ENCODE peak calls at places on chromosomes 12 and 14, in nine cellular contexts. One of them, this sample, is unnamed.

GRCh38 chr14:34018564-34019244 is 67.8 kb upstream of the EGLN3 start:
- DNase-seq in ascending aorta: no peak
- DNase-seq in pancreas: no peak
- DNase-seq in astrocyte of the spinal cord: no peak
- DNase-seq in fibroblast of mammary gland: peak; percentile 50
- DNase-seq in PC-9: no peak
- DNase-seq in adrenal gland: no peak
- DNase-seq in choroid plexus epithelial cell: peak; percentile 31
- DNase-seq in upper lobe of right lung: no peak
- DNase-seq in this sample: no peak

GRCh38 chr12:115920395-115921183 is 356.9 kb downstream of the MED13L start:
- DNase-seq in ascending aorta: no peak
- DNase-seq in pancreas: no peak
- DNase-seq in astrocyte of the spinal cord: peak; percentile 16
- DNase-seq in fibroblast of mammary gland: no peak
- DNase-seq in PC-9: no peak
- DNase-seq in adrenal gland: no peak
- DNase-seq in choroid plexus epithelial cell: peak; percentile 74
- DNase-seq in upper lobe of right lung: no peak
- DNase-seq in this sample: no peak

GRCh38 chr12:131018808-131019397 is 65.2 kb downstream of the ADGRD1 start:
- DNase-seq in ascending aorta: no peak
- DNase-seq in pancreas: no peak
- DNase-seq in astrocyte of the spinal cord: no peak
- DNase-seq in fibroblast of mammary gland: no peak
- DNase-seq in PC-9: no peak
- DNase-seq in adrenal gland: no peak
- DNase-seq in choroid plexus epithelial cell: no peak
- DNase-seq in upper lobe of right lung: no peak
- DNase-seq in this sample: no peak

GRCh38 chr12:107399061-107399460 is 286.5 kb upstream of the PWP1 start:
- DNase-seq in ascending aorta: no peak
- DNase-seq in pancreas: no peak
- DNase-seq in astrocyte of the spinal cord: peak; percentile 75
- DNase-seq in fibroblast of mammary gland: no peak
- DNase-seq in PC-9: no peak
- DNase-seq in adrenal gland: no peak
- DNase-seq in choroid plexus epithelial cell: peak; percentile 62
- DNase-seq in upper lobe of right lung: no peak
- DNase-seq in this sample: no peak

GRCh38 chr14:28785096-28785952 is 18.7 kb downstream of the FOXG1 start:
- DNase-seq in ascending aorta: no peak
- DNase-seq in pancreas: no peak
- DNase-seq in astrocyte of the spinal cord: no peak
- DNase-seq in fibroblast of mammary gland: no peak
- DNase-seq in PC-9: no peak
- DNase-seq in adrenal gland: no peak
- DNase-seq in choroid plexus epithelial cell: no peak
- DNase-seq in upper lobe of right lung: no peak
- DNase-seq in this sample: no peak

GRCh38 chr12:104615048-104615561 is 158.4 kb downstream of the CHST11 start:
- DNase-seq in ascending aorta: no peak
- DNase-seq in pancreas: no peak
- DNase-seq in astrocyte of the spinal cord: no peak
- DNase-seq in fibroblast of mammary gland: peak; percentile 57
- DNase-seq in PC-9: no peak
- DNase-seq in adrenal gland: peak; percentile 73
- DNase-seq in choroid plexus epithelial cell: no peak
- DNase-seq in upper lobe of right lung: no peak
- DNase-seq in this sample: no peak

GRCh38 chr12:24991209-24992049 is 42.5 kb upstream of the BCAT1 start:
- DNase-seq in ascending aorta: no peak
- DNase-seq in pancreas: no peak
- DNase-seq in astrocyte of the spinal cord: peak; percentile 75
- DNase-seq in fibroblast of mammary gland: peak; percentile 70
- DNase-seq in PC-9: peak; percentile 49
- DNase-seq in adrenal gland: peak; percentile 9
- DNase-seq in choroid plexus epithelial cell: peak; percentile 84
- DNase-seq in upper lobe of right lung: no peak
- DNase-seq in this sample: peak; percentile 69

GRCh38 chr12:117874842-117875434 is 93.9 kb downstream of the KSR2 start:
- DNase-seq in ascending aorta: no peak
- DNase-seq in pancreas: peak; percentile 57
- DNase-seq in astrocyte of the spinal cord: peak; percentile 54
- DNase-seq in fibroblast of mammary gland: peak; percentile 57
- DNase-seq in PC-9: peak; percentile 45
- DNase-seq in adrenal gland: peak; percentile 79
- DNase-seq in choroid plexus epithelial cell: peak; percentile 65
- DNase-seq in upper lobe of right lung: peak; percentile 84
- DNase-seq in this sample: peak; percentile 66

GRCh38 chr12:52049688-52050087 is 1.6 kb upstream of the NR4A1 start:
- DNase-seq in ascending aorta: no peak
- DNase-seq in pancreas: no peak
- DNase-seq in astrocyte of the spinal cord: no peak
- DNase-seq in fibroblast of mammary gland: no peak
- DNase-seq in PC-9: peak; percentile 20
- DNase-seq in adrenal gland: no peak
- DNase-seq in choroid plexus epithelial cell: no peak
- DNase-seq in upper lobe of right lung: no peak
- DNase-seq in this sample: no peak

GRCh38 chr12:42981379-42981778 is 391.8 kb upstream of the PRICKLE1 start:
- DNase-seq in ascending aorta: no peak
- DNase-seq in pancreas: no peak
- DNase-seq in astrocyte of the spinal cord: peak; percentile 76
- DNase-seq in fibroblast of mammary gland: peak; percentile 69
- DNase-seq in PC-9: no peak
- DNase-seq in adrenal gland: no peak
- DNase-seq in choroid plexus epithelial cell: peak; percentile 56
- DNase-seq in upper lobe of right lung: no peak
- DNase-seq in this sample: peak; percentile 70

GRCh38 chr12:18165422-18165871 is 75.5 kb upstream of the RERGL start:
- DNase-seq in ascending aorta: no peak
- DNase-seq in pancreas: no peak
- DNase-seq in astrocyte of the spinal cord: peak; percentile 68
- DNase-seq in fibroblast of mammary gland: peak; percentile 63
- DNase-seq in PC-9: no peak
- DNase-seq in adrenal gland: peak; percentile 7
- DNase-seq in choroid plexus epithelial cell: peak; percentile 81
- DNase-seq in upper lobe of right lung: no peak
- DNase-seq in this sample: peak; percentile 45

GRCh38 chr12:101490286-101490920 is 15.3 kb downstream of the SPIC start:
- DNase-seq in ascending aorta: no peak
- DNase-seq in pancreas: no peak
- DNase-seq in astrocyte of the spinal cord: no peak
- DNase-seq in fibroblast of mammary gland: no peak
- DNase-seq in PC-9: no peak
- DNase-seq in adrenal gland: peak; percentile 24
- DNase-seq in choroid plexus epithelial cell: peak; percentile 80
- DNase-seq in upper lobe of right lung: no peak
- DNase-seq in this sample: peak; percentile 62

GRCh38 chr12:108843187-108843586 is 14.2 kb downstream of the SSH1 start:
- DNase-seq in ascending aorta: no peak
- DNase-seq in pancreas: no peak
- DNase-seq in astrocyte of the spinal cord: no peak
- DNase-seq in fibroblast of mammary gland: no peak
- DNase-seq in PC-9: no peak
- DNase-seq in adrenal gland: no peak
- DNase-seq in choroid plexus epithelial cell: no peak
- DNase-seq in upper lobe of right lung: no peak
- DNase-seq in this sample: no peak

GRCh38 chr14:93824518-93825234 is 36.4 kb upstream of the PRIMA1 start:
- DNase-seq in ascending aorta: no peak
- DNase-seq in pancreas: no peak
- DNase-seq in astrocyte of the spinal cord: no peak
- DNase-seq in fibroblast of mammary gland: no peak
- DNase-seq in PC-9: no peak
- DNase-seq in adrenal gland: no peak
- DNase-seq in choroid plexus epithelial cell: no peak
- DNase-seq in upper lobe of right lung: no peak
- DNase-seq in this sample: no peak

GRCh38 chr12:116964740-116965090 is 54.0 kb downstream of the FBXW8 start:
- DNase-seq in ascending aorta: no peak
- DNase-seq in pancreas: no peak
- DNase-seq in astrocyte of the spinal cord: no peak
- DNase-seq in fibroblast of mammary gland: no peak
- DNase-seq in PC-9: no peak
- DNase-seq in adrenal gland: no peak
- DNase-seq in choroid plexus epithelial cell: no peak
- DNase-seq in upper lobe of right lung: no peak
- DNase-seq in this sample: no peak

GRCh38 chr12:29155079-29155478 is 6.0 kb downstream of the FAR2 start:
- DNase-seq in ascending aorta: no peak
- DNase-seq in pancreas: no peak
- DNase-seq in astrocyte of the spinal cord: no peak
- DNase-seq in fibroblast of mammary gland: no peak
- DNase-seq in PC-9: no peak
- DNase-seq in adrenal gland: no peak
- DNase-seq in choroid plexus epithelial cell: peak; percentile 52
- DNase-seq in upper lobe of right lung: no peak
- DNase-seq in this sample: no peak

GRCh38 chr12:89544730-89545184 is 18.9 kb upstream of the POC1B start:
- DNase-seq in ascending aorta: no peak
- DNase-seq in pancreas: peak; percentile 35
- DNase-seq in astrocyte of the spinal cord: peak; percentile 54
- DNase-seq in fibroblast of mammary gland: peak; percentile 36
- DNase-seq in PC-9: no peak
- DNase-seq in adrenal gland: peak; percentile 70
- DNase-seq in choroid plexus epithelial cell: peak; percentile 42
- DNase-seq in upper lobe of right lung: peak; percentile 63
- DNase-seq in this sample: peak; percentile 61

GRCh38 chr12:62269464-62270228 is 9.4 kb downstream of the USP15 start:
- DNase-seq in ascending aorta: no peak
- DNase-seq in pancreas: no peak
- DNase-seq in astrocyte of the spinal cord: no peak
- DNase-seq in fibroblast of mammary gland: no peak
- DNase-seq in PC-9: no peak
- DNase-seq in adrenal gland: no peak
- DNase-seq in choroid plexus epithelial cell: no peak
- DNase-seq in upper lobe of right lung: no peak
- DNase-seq in this sample: no peak

GRCh38 chr14:40987481-40987880 is 619.2 kb upstream of the LRFN5 start:
- DNase-seq in ascending aorta: no peak
- DNase-seq in pancreas: no peak
- DNase-seq in astrocyte of the spinal cord: no peak
- DNase-seq in fibroblast of mammary gland: peak; percentile 12
- DNase-seq in PC-9: no peak
- DNase-seq in adrenal gland: no peak
- DNase-seq in choroid plexus epithelial cell: no peak
- DNase-seq in upper lobe of right lung: no peak
- DNase-seq in this sample: peak; percentile 39

GRCh38 chr14:105500036-105500725 is 9.1 kb downstream of the TEDC1 start:
- DNase-seq in ascending aorta: no peak
- DNase-seq in pancreas: no peak
- DNase-seq in astrocyte of the spinal cord: no peak
- DNase-seq in fibroblast of mammary gland: no peak
- DNase-seq in PC-9: no peak
- DNase-seq in adrenal gland: no peak
- DNase-seq in choroid plexus epithelial cell: no peak
- DNase-seq in upper lobe of right lung: peak; percentile 48
- DNase-seq in this sample: no peak

DNA sequence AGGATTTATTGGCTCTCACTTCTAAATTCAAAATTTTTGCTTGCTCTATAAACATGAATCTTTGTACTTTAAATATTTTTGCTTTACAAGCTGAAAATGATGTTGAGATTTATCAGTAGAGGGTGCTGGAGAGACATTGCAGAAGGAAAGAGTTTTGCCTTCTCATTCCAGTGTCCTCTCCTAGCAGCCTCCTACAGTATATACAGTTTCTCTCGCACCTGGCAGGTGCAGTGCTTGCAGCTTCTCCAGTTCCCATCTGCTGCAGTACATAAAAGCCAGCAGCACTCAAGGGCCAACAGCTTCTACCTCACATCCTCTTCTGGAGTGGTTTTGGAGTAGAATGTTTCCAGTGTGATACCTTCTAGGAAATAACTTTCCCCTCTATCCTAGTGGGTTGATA is 601.8 kb upstream of the ATXN7L3B start:
- DNase-seq in ascending aorta: no peak
- DNase-seq in pancreas: no peak
- DNase-seq in astrocyte of the spinal cord: peak; percentile 5
- DNase-seq in fibroblast of mammary gland: no peak
- DNase-seq in PC-9: no peak
- DNase-seq in adrenal gland: no peak
- DNase-seq in choroid plexus epithelial cell: peak; percentile 30
- DNase-seq in upper lobe of right lung: no peak
- DNase-seq in this sample: peak; percentile 32
- TF ChIP-seq CTCF in ascending aorta: no peak
- TF ChIP-seq CTCF in pancreas: no peak
- TF ChIP-seq CTCF in astrocyte of the spinal cord: peak; percentile 40
- TF ChIP-seq CTCF in fibroblast of mammary gland: no peak
- TF ChIP-seq CTCF in PC-9: peak; percentile 65
- TF ChIP-seq CTCF in adrenal gland: no peak
- TF ChIP-seq CTCF in choroid plexus epithelial cell: peak; percentile 48
- TF ChIP-seq CTCF in upper lobe of right lung: no peak
- TF ChIP-seq CTCF in this sample: peak; percentile 41

GRCh38 chr12:48189331-48190125 is 6.1 kb downstream of the CCDC184 start:
- DNase-seq in ascending aorta: no peak
- DNase-seq in pancreas: peak; percentile 43
- DNase-seq in astrocyte of the spinal cord: peak; percentile 74
- DNase-seq in fibroblast of mammary gland: peak; percentile 72
- DNase-seq in PC-9: peak; percentile 47
- DNase-seq in adrenal gland: peak; percentile 81
- DNase-seq in choroid plexus epithelial cell: peak; percentile 88
- DNase-seq in upper lobe of right lung: no peak
- DNase-seq in this sample: peak; percentile 78
- TF ChIP-seq CTCF in ascending aorta: peak; percentile 85
- TF ChIP-seq CTCF in pancreas: peak; percentile 87
- TF ChIP-seq CTCF in astrocyte of the spinal cord: peak; percentile 82
- TF ChIP-seq CTCF in fibroblast of mammary gland: peak; percentile 84
- TF ChIP-seq CTCF in PC-9: peak; percentile 92
- TF ChIP-seq CTCF in adrenal gland: peak; percentile 81
- TF ChIP-seq CTCF in choroid plexus epithelial cell: peak; percentile 83
- TF ChIP-seq CTCF in upper lobe of right lung: peak; percentile 93
- TF ChIP-seq CTCF in this sample: peak; percentile 78

DNA sequence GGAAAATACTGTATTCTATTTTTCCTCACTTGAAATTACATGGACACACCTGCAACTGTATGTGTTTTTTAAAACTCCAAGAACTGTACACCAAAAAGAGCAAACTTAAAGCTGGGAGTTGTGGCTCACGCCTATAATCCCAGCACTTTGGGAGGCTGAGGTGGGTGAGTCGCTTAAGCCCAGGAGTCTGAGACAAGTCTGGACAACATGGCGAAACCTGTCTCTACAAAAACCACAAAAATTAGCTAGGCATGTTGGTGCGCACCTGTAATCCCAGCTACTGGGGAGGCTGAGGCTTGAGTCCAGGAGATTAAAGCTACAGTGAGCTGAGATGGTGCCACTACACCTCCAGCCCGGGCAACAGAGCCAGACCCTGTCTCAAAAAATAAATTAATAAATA is 95.9 kb downstream of the SINHCAF start:
- DNase-seq in ascending aorta: no peak
- DNase-seq in pancreas: no peak
- DNase-seq in astrocyte of the spinal cord: no peak
- DNase-seq in fibroblast of mammary gland: no peak
- DNase-seq in PC-9: no peak
- DNase-seq in adrenal gland: no peak
- DNase-seq in choroid plexus epithelial cell: no peak
- DNase-seq in upper lobe of right lung: no peak
- DNase-seq in this sample: no peak
- TF ChIP-seq CTCF in ascending aorta: no peak
- TF ChIP-seq CTCF in pancreas: no peak
- TF ChIP-seq CTCF in astrocyte of the spinal cord: no peak
- TF ChIP-seq CTCF in fibroblast of mammary gland: no peak
- TF ChIP-seq CTCF in PC-9: no peak
- TF ChIP-seq CTCF in adrenal gland: no peak
- TF ChIP-seq CTCF in choroid plexus epithelial cell: no peak
- TF ChIP-seq CTCF in upper lobe of right lung: no peak
- TF ChIP-seq CTCF in this sample: no peak

GRCh38 chr14:65656554-65656953 is 244.0 kb downstream of the FUT8 start:
- DNase-seq in ascending aorta: no peak
- DNase-seq in pancreas: no peak
- DNase-seq in astrocyte of the spinal cord: no peak
- DNase-seq in fibroblast of mammary gland: no peak
- DNase-seq in PC-9: no peak
- DNase-seq in adrenal gland: no peak
- DNase-seq in choroid plexus epithelial cell: no peak
- DNase-seq in upper lobe of right lung: no peak
- DNase-seq in this sample: no peak
- TF ChIP-seq CTCF in ascending aorta: no peak
- TF ChIP-seq CTCF in pancreas: no peak
- TF ChIP-seq CTCF in astrocyte of the spinal cord: no peak
- TF ChIP-seq CTCF in fibroblast of mammary gland: no peak
- TF ChIP-seq CTCF in PC-9: no peak
- TF ChIP-seq CTCF in adrenal gland: no peak
- TF ChIP-seq CTCF in choroid plexus epithelial cell: no peak
- TF ChIP-seq CTCF in upper lobe of right lung: no peak
- TF ChIP-seq CTCF in this sample: no peak